ENCODE peak calls at places on chromosomes 13 and 19, in seven cellular contexts. E, L, F, T, U, M and X are unnamed samples.
A peak's percentile ranks its signal among the peaks of the same experiment; 100 is the strongest.

GRCh38 chr19:51019544-51019925 is at the start of gene KLK10:
- DNase-seq in F (no peak), M (no peak), U (no peak), T (no peak), E (peak; percentile 64), L (no peak), X (no peak)

GRCh38 chr19:15562861-15563260 is 52.2 kb upstream of the CYP4F8 start:
- DNase-seq in U (no peak), F (peak; percentile 4), E (peak; percentile 46), L (no peak), T (no peak), M (no peak), X (no peak)

GRCh38 chr13:37475966-37476365 is 122.6 kb downstream of the POSTN start:
- DNase-seq in U (no peak), E (no peak), L (no peak), T (no peak), F (peak; percentile 87), M (no peak), X (no peak)

GRCh38 chr19:16928916-16929315 is 40.1 kb downstream of the F2RL3 start:
- DNase-seq in T (no peak), M (no peak), F (no peak), E (no peak), L (no peak), U (no peak), X (no peak)

GRCh38 chr13:58056411-58056810 is 424.9 kb downstream of the PCDH17 start:
- DNase-seq in F (no peak), L (no peak), T (no peak), E (no peak), U (no peak), M (no peak), X (no peak)

GRCh38 chr13:90640976-90641375 is 706.5 kb upstream of the MIR17HG start:
- DNase-seq in U (no peak), M (no peak), T (no peak), L (no peak), F (no peak), E (no peak), X (no peak)

GRCh38 chr13:85666356-85666755 is 132.9 kb downstream of the SLITRK6 start:
- DNase-seq in T (no peak), L (no peak), F (no peak), M (no peak), E (no peak), U (no peak), X (no peak)

GRCh38 chr19:35114656-35115537 is 726 bp upstream of the FXYD3 start:
- DNase-seq in F (peak; percentile 27), M (peak; percentile 77), L (no peak), T (peak; percentile 65), E (peak; percentile 72), U (peak; percentile 80), X (no peak)

GRCh38 chr19:23343434-23344010 is 51.7 kb downstream of the ZNF91 start:
- DNase-seq in F (no peak), L (no peak), U (no peak), T (no peak), E (no peak), M (no peak), X (no peak)

GRCh38 chr19:18996351-18996750 is 37.0 kb downstream of the SUGP2 start:
- DNase-seq in U (no peak), M (no peak), T (no peak), F (no peak), L (no peak), E (no peak), X (no peak)

GRCh38 chr19:41276231-41276630 is 12.1 kb downstream of the HNRNPUL1 start:
- DNase-seq in T (no peak), E (no peak), F (peak; percentile 35), U (no peak), L (no peak), M (no peak), X (no peak)

GRCh38 chr13:83881031-83881727 is 1.1 kb downstream of the SLITRK1 start:
- DNase-seq in E (no peak), U (no peak), T (no peak), L (no peak), M (no peak), F (no peak), X (no peak)

GRCh38 chr19:13036366-13036976 is 41.2 kb downstream of the NFIX start:
- DNase-seq in F (peak; percentile 29), T (no peak), E (peak; percentile 76), L (peak; percentile 73), U (peak; percentile 66), M (no peak), X (no peak)

GRCh38 chr19:44908836-44909201 is 3.2 kb downstream of the APOE start:
- DNase-seq in M (no peak), L (peak; percentile 56), F (no peak), U (no peak), E (no peak), T (no peak), X (no peak)

GRCh38 chr13:39765801-39766463 is 110.5 kb downstream of the COG6 start:
- DNase-seq in T (peak; percentile 34), M (peak; percentile 35), L (peak; percentile 75), U (peak; percentile 46), E (peak; percentile 88), F (no peak), X (no peak)

GRCh38 chr19:4577020-4577782 is 17.7 kb upstream of the SEMA6B start:
- DNase-seq in U (no peak), F (no peak), E (no peak), M (no peak), L (no peak), T (no peak), X (no peak)

GRCh38 chr13:19910336-19911072 is 47.1 kb upstream of the ZMYM5 start:
- DNase-seq in E (no peak), F (peak; percentile 49), T (no peak), U (peak; percentile 29), M (no peak), L (no peak), X (no peak)

GRCh38 chr19:4495471-4495870 is 22.8 kb downstream of the PLIN4 start:
- DNase-seq in L (no peak), U (peak; percentile 42), T (no peak), F (no peak), M (no peak), E (no peak), X (no peak)

GRCh38 chr19:55069137-55069858 is 6.3 kb upstream of the RDH13 start:
- DNase-seq in L (no peak), E (peak; percentile 70), T (peak; percentile 43), U (peak; percentile 81), M (no peak), F (no peak), X (no peak)
- TF ChIP-seq POLR2A in L (no peak), E (peak; percentile 37), T (no peak), U (no peak), M (no peak), F (no peak), X (no peak)

DNA sequence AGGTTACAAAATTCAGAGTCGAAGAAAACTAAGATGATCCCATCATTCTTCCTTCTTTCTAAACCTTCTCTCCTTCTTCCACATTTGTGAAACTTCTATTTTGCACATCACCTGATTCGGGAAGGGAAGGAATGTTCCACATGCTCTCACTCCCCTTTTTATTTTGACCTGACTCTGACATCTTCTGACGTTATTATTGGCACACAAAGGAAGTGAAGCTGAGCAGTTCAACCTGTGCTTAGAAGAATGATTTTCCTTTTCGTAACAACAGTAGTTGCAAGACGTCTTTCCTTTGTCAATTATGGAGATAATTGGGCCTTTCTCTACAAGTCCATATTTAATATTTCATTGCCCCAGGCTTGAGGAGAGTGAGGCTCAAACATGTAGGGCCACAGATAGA is 18.0 kb downstream of the FAM124A start:
- DNase-seq in U (no peak), F (no peak), E (no peak), L (no peak), M (no peak), T (no peak), X (no peak)
- H3K27me3 ChIP-seq in U (no peaks in the 10 kb centered on the region), F (peaks cover 25% of the 10 kb centered on the region), E (no peaks in the 10 kb centered on the region), L (no peaks in the 10 kb centered on the region), M (no peaks in the 10 kb centered on the region), T (no peaks in the 10 kb centered on the region), X (no peaks in the 10 kb centered on the region)

DNA sequence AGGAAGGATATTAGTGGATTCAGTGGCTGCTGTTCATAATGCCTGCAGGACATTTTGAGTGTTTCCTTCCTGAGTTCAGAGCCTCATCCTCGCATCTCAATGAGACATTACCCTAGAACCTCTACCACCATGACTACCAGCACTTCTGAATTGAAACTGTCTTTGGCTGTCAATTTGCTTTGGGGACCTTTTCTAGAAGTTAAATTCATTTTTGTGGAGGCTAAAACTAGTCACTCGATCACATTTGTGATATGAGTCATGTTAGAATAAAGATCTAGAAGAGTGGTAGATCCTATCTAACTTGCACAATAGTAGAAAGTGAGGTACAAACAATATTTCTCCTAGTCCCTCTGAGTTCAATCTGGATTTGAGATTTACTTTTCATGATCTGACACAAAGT is 124.9 kb downstream of the KCNRG start:
- DNase-seq in T (no peak), F (no peak), L (no peak), U (no peak), E (no peak), M (no peak), X (no peak)
- H3K27ac ChIP-seq in T (no peak overlapping the region), F (no peak overlapping the region), L (no peak overlapping the region), U (no peak overlapping the region), E (no peak overlapping the region), M (no peak overlapping the region), X (no peak overlapping the region)

GRCh38 chr13:110713981-110714797 is 689 bp downstream of the ING1 start:
- DNase-seq in M (peak; percentile 59), T (peak; percentile 65), F (peak; percentile 32), L (peak; percentile 71), U (peak; percentile 59), E (peak; percentile 48), X (no peak)
- TF ChIP-seq POLR2A in M (no peak), T (no peak), F (no peak), L (no peak), U (no peak), E (no peak), X (no peak)

GRCh38 chr19:54921082-54921481 is 15.1 kb downstream of the NCR1 start:
- DNase-seq in F (no peak), E (no peak), U (no peak), M (no peak), T (no peak), L (no peak), X (no peak)
- H3K27me3 ChIP-seq in F (no peaks in the 10 kb centered on the region), E (peaks cover 14% of the 10 kb centered on the region), U (no peaks in the 10 kb centered on the region), M (no peaks in the 10 kb centered on the region), T (no peaks in the 10 kb centered on the region), L (no peaks in the 10 kb centered on the region), X (no peaks in the 10 kb centered on the region)

GRCh38 chr13:22091971-22092300 is 421.1 kb downstream of the FGF9 start:
- DNase-seq in T (no peak), L (no peak), U (no peak), M (no peak), E (no peak), F (no peak), X (no peak)
- H3K27ac ChIP-seq in T (no peak overlapping the region), L (no peak overlapping the region), U (no peak overlapping the region), M (peak overlapping the region; percentile 9), E (no peak overlapping the region), F (peak overlapping the region; percentile 38), X (peak overlapping the region; percentile 36)

GRCh38 chr19:801030-801860 is 4.0 kb downstream of the PTBP1 start:
- DNase-seq in F (no peak), T (peak; percentile 87), U (peak; percentile 84), E (no peak), M (peak; percentile 59), L (peak; percentile 75), X (no peak)
- TF ChIP-seq POLR2A in F (no peak), T (no peak), U (no peak), E (no peak), M (no peak), L (no peak), X (no peak)

DNA sequence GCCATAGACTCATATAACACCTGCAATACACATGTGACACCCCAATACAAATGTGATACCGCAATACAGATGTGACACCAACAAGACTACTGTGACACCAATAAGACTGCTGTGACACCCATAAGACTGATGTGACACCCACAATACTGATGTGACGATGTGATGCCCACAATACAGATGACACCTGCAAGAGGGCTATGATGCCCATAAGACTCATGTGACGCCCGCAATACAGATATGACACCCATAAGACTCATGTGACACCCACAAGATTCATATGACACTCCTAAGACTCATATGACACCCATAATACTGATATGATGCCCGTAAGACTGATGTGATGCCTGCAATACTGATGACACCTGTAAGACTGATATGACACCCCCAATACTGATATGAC is 113.0 kb downstream of the MRPL57 start:
- DNase-seq in T (no peak), M (no peak), L (no peak), F (no peak), E (no peak), U (no peak), X (no peak)
- H3K27me3 ChIP-seq in T (no peaks in the 10 kb centered on the region), M (no peaks in the 10 kb centered on the region), L (no peaks in the 10 kb centered on the region), F (peaks cover 4% of the 10 kb centered on the region), E (no peaks in the 10 kb centered on the region), U (no peaks in the 10 kb centered on the region), X (no peaks in the 10 kb centered on the region)